ENCODE peak calls at places on chromosomes 4 and X, in six cellular contexts. One of them, this sample, is unnamed.

GRCh38 chr4:53688186-53688790 is 97.0 kb upstream of the LNX1 start:
- DNase-seq in stimulated activated CD8-positive, alpha-beta memory T cell treated with anti-CD3 and anti-CD28 coated beads, Interleukin-7, amount 100 ng/mL, for 1 hour: no peak
- DNase-seq in activated CD4-positive, alpha-beta T cell treated with anti-CD3 and anti-CD28 coated beads for 48 hours: peak; percentile 63
- DNase-seq in myocyte: peak; percentile 93
- DNase-seq in stimulated activated naive B cell treated with anti-CD40 and anti-IgM and Interleukin-4, amounts not matched to agents 10 μg/mL and 1 μg/mL and 100 μg/mL, for 72 hours: peak; percentile 34
- DNase-seq in BJ: peak; percentile 97
- DNase-seq in this sample: peak; percentile 15

GRCh38 chr4:106690487-106690886 is 321.9 kb upstream of the GIMD1 start:
- DNase-seq in activated CD4-positive, alpha-beta T cell treated with anti-CD3 and anti-CD28 coated beads for 48 hours: no peak
- DNase-seq in stimulated activated CD8-positive, alpha-beta memory T cell treated with anti-CD3 and anti-CD28 coated beads, Interleukin-7, amount 100 ng/mL, for 1 hour: no peak
- DNase-seq in stimulated activated naive B cell treated with anti-CD40 and anti-IgM and Interleukin-4, amounts not matched to agents 10 μg/mL and 1 μg/mL and 100 μg/mL, for 72 hours: no peak
- DNase-seq in BJ: peak; percentile 26
- DNase-seq in myocyte: peak; percentile 17
- DNase-seq in this sample: no peak

GRCh38 chr4:54098375-54098774 is 1.6 kb upstream of the GSX2 start:
- DNase-seq in myocyte: no peak
- DNase-seq in BJ: no peak
- DNase-seq in stimulated activated naive B cell treated with anti-CD40 and anti-IgM and Interleukin-4, amounts not matched to agents 10 μg/mL and 1 μg/mL and 100 μg/mL, for 72 hours: no peak
- DNase-seq in stimulated activated CD8-positive, alpha-beta memory T cell treated with anti-CD3 and anti-CD28 coated beads, Interleukin-7, amount 100 ng/mL, for 1 hour: no peak
- DNase-seq in activated CD4-positive, alpha-beta T cell treated with anti-CD3 and anti-CD28 coated beads for 48 hours: no peak
- DNase-seq in this sample: no peak

GRCh38 chr4:1226598-1226997 is 22.3 kb downstream of the CTBP1 start:
- DNase-seq in activated CD4-positive, alpha-beta T cell treated with anti-CD3 and anti-CD28 coated beads for 48 hours: no peak
- DNase-seq in stimulated activated naive B cell treated with anti-CD40 and anti-IgM and Interleukin-4, amounts not matched to agents 10 μg/mL and 1 μg/mL and 100 μg/mL, for 72 hours: no peak
- DNase-seq in myocyte: no peak
- DNase-seq in BJ: no peak
- DNase-seq in stimulated activated CD8-positive, alpha-beta memory T cell treated with anti-CD3 and anti-CD28 coated beads, Interleukin-7, amount 100 ng/mL, for 1 hour: no peak
- DNase-seq in this sample: no peak

GRCh38 chr4:53321151-53321987 is 44.5 kb downstream of the SCFD2 start:
- DNase-seq in myocyte: peak; percentile 54
- DNase-seq in stimulated activated CD8-positive, alpha-beta memory T cell treated with anti-CD3 and anti-CD28 coated beads, Interleukin-7, amount 100 ng/mL, for 1 hour: no peak
- DNase-seq in activated CD4-positive, alpha-beta T cell treated with anti-CD3 and anti-CD28 coated beads for 48 hours: no peak
- DNase-seq in stimulated activated naive B cell treated with anti-CD40 and anti-IgM and Interleukin-4, amounts not matched to agents 10 μg/mL and 1 μg/mL and 100 μg/mL, for 72 hours: no peak
- DNase-seq in BJ: peak; percentile 97
- DNase-seq in this sample: no peak

GRCh38 chr4:107265859-107266258 is 229.7 kb upstream of the DKK2 start:
- DNase-seq in stimulated activated CD8-positive, alpha-beta memory T cell treated with anti-CD3 and anti-CD28 coated beads, Interleukin-7, amount 100 ng/mL, for 1 hour: no peak
- DNase-seq in myocyte: no peak
- DNase-seq in stimulated activated naive B cell treated with anti-CD40 and anti-IgM and Interleukin-4, amounts not matched to agents 10 μg/mL and 1 μg/mL and 100 μg/mL, for 72 hours: no peak
- DNase-seq in activated CD4-positive, alpha-beta T cell treated with anti-CD3 and anti-CD28 coated beads for 48 hours: no peak
- DNase-seq in BJ: no peak
- DNase-seq in this sample: no peak

GRCh38 chr4:16627999-16628398 is 270.4 kb downstream of the LDB2 start:
- DNase-seq in BJ: peak; percentile 96
- DNase-seq in myocyte: no peak
- DNase-seq in activated CD4-positive, alpha-beta T cell treated with anti-CD3 and anti-CD28 coated beads for 48 hours: no peak
- DNase-seq in stimulated activated naive B cell treated with anti-CD40 and anti-IgM and Interleukin-4, amounts not matched to agents 10 μg/mL and 1 μg/mL and 100 μg/mL, for 72 hours: no peak
- DNase-seq in stimulated activated CD8-positive, alpha-beta memory T cell treated with anti-CD3 and anti-CD28 coated beads, Interleukin-7, amount 100 ng/mL, for 1 hour: no peak
- DNase-seq in this sample: no peak

GRCh38 chrX:119729408-119730201 is 28.8 kb upstream of the SOWAHD start:
- DNase-seq in activated CD4-positive, alpha-beta T cell treated with anti-CD3 and anti-CD28 coated beads for 48 hours: peak; percentile 68
- DNase-seq in stimulated activated naive B cell treated with anti-CD40 and anti-IgM and Interleukin-4, amounts not matched to agents 10 μg/mL and 1 μg/mL and 100 μg/mL, for 72 hours: peak; percentile 44
- DNase-seq in myocyte: peak; percentile 54
- DNase-seq in BJ: no peak
- DNase-seq in stimulated activated CD8-positive, alpha-beta memory T cell treated with anti-CD3 and anti-CD28 coated beads, Interleukin-7, amount 100 ng/mL, for 1 hour: peak; percentile 41
- DNase-seq in this sample: peak; percentile 5

GRCh38 chr4:120672558-120673147 is 249.9 kb downstream of the PRDM5 start:
- DNase-seq in stimulated activated naive B cell treated with anti-CD40 and anti-IgM and Interleukin-4, amounts not matched to agents 10 μg/mL and 1 μg/mL and 100 μg/mL, for 72 hours: no peak
- DNase-seq in BJ: no peak
- DNase-seq in myocyte: no peak
- DNase-seq in stimulated activated CD8-positive, alpha-beta memory T cell treated with anti-CD3 and anti-CD28 coated beads, Interleukin-7, amount 100 ng/mL, for 1 hour: no peak
- DNase-seq in activated CD4-positive, alpha-beta T cell treated with anti-CD3 and anti-CD28 coated beads for 48 hours: no peak
- DNase-seq in this sample: no peak

GRCh38 chr4:155908187-155909139 is 5.0 kb downstream of the TDO2 start:
- DNase-seq in BJ: no peak
- DNase-seq in activated CD4-positive, alpha-beta T cell treated with anti-CD3 and anti-CD28 coated beads for 48 hours: no peak
- DNase-seq in stimulated activated naive B cell treated with anti-CD40 and anti-IgM and Interleukin-4, amounts not matched to agents 10 μg/mL and 1 μg/mL and 100 μg/mL, for 72 hours: no peak
- DNase-seq in stimulated activated CD8-positive, alpha-beta memory T cell treated with anti-CD3 and anti-CD28 coated beads, Interleukin-7, amount 100 ng/mL, for 1 hour: no peak
- DNase-seq in myocyte: no peak
- DNase-seq in this sample: no peak

GRCh38 chrX:55451990-55452824 is at the start of gene MAGEH1:
- DNase-seq in stimulated activated CD8-positive, alpha-beta memory T cell treated with anti-CD3 and anti-CD28 coated beads, Interleukin-7, amount 100 ng/mL, for 1 hour: peak; percentile 43
- DNase-seq in myocyte: peak; percentile 84
- DNase-seq in activated CD4-positive, alpha-beta T cell treated with anti-CD3 and anti-CD28 coated beads for 48 hours: peak; percentile 84
- DNase-seq in stimulated activated naive B cell treated with anti-CD40 and anti-IgM and Interleukin-4, amounts not matched to agents 10 μg/mL and 1 μg/mL and 100 μg/mL, for 72 hours: peak; percentile 72
- DNase-seq in BJ: peak; percentile 32
- DNase-seq in this sample: peak; percentile 18

GRCh38 chr4:89538886-89539285 is 231.3 kb upstream of the GPRIN3 start:
- DNase-seq in stimulated activated naive B cell treated with anti-CD40 and anti-IgM and Interleukin-4, amounts not matched to agents 10 μg/mL and 1 μg/mL and 100 μg/mL, for 72 hours: no peak
- DNase-seq in activated CD4-positive, alpha-beta T cell treated with anti-CD3 and anti-CD28 coated beads for 48 hours: no peak
- DNase-seq in stimulated activated CD8-positive, alpha-beta memory T cell treated with anti-CD3 and anti-CD28 coated beads, Interleukin-7, amount 100 ng/mL, for 1 hour: no peak
- DNase-seq in myocyte: no peak
- DNase-seq in BJ: no peak
- DNase-seq in this sample: no peak

GRCh38 chr4:152651473-152652060 is 28.2 kb downstream of the TMEM154 start:
- DNase-seq in activated CD4-positive, alpha-beta T cell treated with anti-CD3 and anti-CD28 coated beads for 48 hours: no peak
- DNase-seq in myocyte: no peak
- DNase-seq in BJ: no peak
- DNase-seq in stimulated activated CD8-positive, alpha-beta memory T cell treated with anti-CD3 and anti-CD28 coated beads, Interleukin-7, amount 100 ng/mL, for 1 hour: no peak
- DNase-seq in stimulated activated naive B cell treated with anti-CD40 and anti-IgM and Interleukin-4, amounts not matched to agents 10 μg/mL and 1 μg/mL and 100 μg/mL, for 72 hours: no peak
- DNase-seq in this sample: no peak

GRCh38 chr4:84167579-84167978 is 331.5 kb downstream of the NKX6-1 start:
- DNase-seq in myocyte: no peak
- DNase-seq in BJ: no peak
- DNase-seq in activated CD4-positive, alpha-beta T cell treated with anti-CD3 and anti-CD28 coated beads for 48 hours: no peak
- DNase-seq in stimulated activated naive B cell treated with anti-CD40 and anti-IgM and Interleukin-4, amounts not matched to agents 10 μg/mL and 1 μg/mL and 100 μg/mL, for 72 hours: no peak
- DNase-seq in stimulated activated CD8-positive, alpha-beta memory T cell treated with anti-CD3 and anti-CD28 coated beads, Interleukin-7, amount 100 ng/mL, for 1 hour: no peak
- DNase-seq in this sample: no peak

GRCh38 chr4:28463184-28463690 is 1602.6 kb downstream of the STIM2 start:
- DNase-seq in stimulated activated naive B cell treated with anti-CD40 and anti-IgM and Interleukin-4, amounts not matched to agents 10 μg/mL and 1 μg/mL and 100 μg/mL, for 72 hours: no peak
- DNase-seq in stimulated activated CD8-positive, alpha-beta memory T cell treated with anti-CD3 and anti-CD28 coated beads, Interleukin-7, amount 100 ng/mL, for 1 hour: no peak
- DNase-seq in myocyte: no peak
- DNase-seq in BJ: no peak
- DNase-seq in activated CD4-positive, alpha-beta T cell treated with anti-CD3 and anti-CD28 coated beads for 48 hours: no peak
- DNase-seq in this sample: no peak

GRCh38 chr4:68907230-68907629 is 44.4 kb downstream of the UGT2A3 start:
- DNase-seq in myocyte: no peak
- DNase-seq in BJ: no peak
- DNase-seq in activated CD4-positive, alpha-beta T cell treated with anti-CD3 and anti-CD28 coated beads for 48 hours: no peak
- DNase-seq in stimulated activated naive B cell treated with anti-CD40 and anti-IgM and Interleukin-4, amounts not matched to agents 10 μg/mL and 1 μg/mL and 100 μg/mL, for 72 hours: no peak
- DNase-seq in stimulated activated CD8-positive, alpha-beta memory T cell treated with anti-CD3 and anti-CD28 coated beads, Interleukin-7, amount 100 ng/mL, for 1 hour: no peak
- DNase-seq in this sample: no peak

GRCh38 chr4:105520819-105521790 is 31.3 kb upstream of the ARHGEF38 start:
- DNase-seq in stimulated activated CD8-positive, alpha-beta memory T cell treated with anti-CD3 and anti-CD28 coated beads, Interleukin-7, amount 100 ng/mL, for 1 hour: no peak
- DNase-seq in myocyte: peak; percentile 75
- DNase-seq in activated CD4-positive, alpha-beta T cell treated with anti-CD3 and anti-CD28 coated beads for 48 hours: peak; percentile 13
- DNase-seq in stimulated activated naive B cell treated with anti-CD40 and anti-IgM and Interleukin-4, amounts not matched to agents 10 μg/mL and 1 μg/mL and 100 μg/mL, for 72 hours: peak; percentile 6
- DNase-seq in BJ: no peak
- DNase-seq in this sample: no peak

GRCh38 chr4:4849524-4850193 is 9.8 kb upstream of the MSX1 start:
- DNase-seq in stimulated activated CD8-positive, alpha-beta memory T cell treated with anti-CD3 and anti-CD28 coated beads, Interleukin-7, amount 100 ng/mL, for 1 hour: no peak
- DNase-seq in myocyte: no peak
- DNase-seq in BJ: no peak
- DNase-seq in activated CD4-positive, alpha-beta T cell treated with anti-CD3 and anti-CD28 coated beads for 48 hours: no peak
- DNase-seq in stimulated activated naive B cell treated with anti-CD40 and anti-IgM and Interleukin-4, amounts not matched to agents 10 μg/mL and 1 μg/mL and 100 μg/mL, for 72 hours: no peak
- DNase-seq in this sample: no peak

GRCh38 chr4:136007991-136008390 is 1524.3 kb downstream of the PCDH18 start:
- DNase-seq in BJ: no peak
- DNase-seq in myocyte: no peak
- DNase-seq in stimulated activated CD8-positive, alpha-beta memory T cell treated with anti-CD3 and anti-CD28 coated beads, Interleukin-7, amount 100 ng/mL, for 1 hour: no peak
- DNase-seq in stimulated activated naive B cell treated with anti-CD40 and anti-IgM and Interleukin-4, amounts not matched to agents 10 μg/mL and 1 μg/mL and 100 μg/mL, for 72 hours: no peak
- DNase-seq in activated CD4-positive, alpha-beta T cell treated with anti-CD3 and anti-CD28 coated beads for 48 hours: no peak
- DNase-seq in this sample: no peak

GRCh38 chrX:16714504-16714903 is 2.0 kb upstream of the CTPS2 start:
- DNase-seq in stimulated activated naive B cell treated with anti-CD40 and anti-IgM and Interleukin-4, amounts not matched to agents 10 μg/mL and 1 μg/mL and 100 μg/mL, for 72 hours: no peak
- DNase-seq in stimulated activated CD8-positive, alpha-beta memory T cell treated with anti-CD3 and anti-CD28 coated beads, Interleukin-7, amount 100 ng/mL, for 1 hour: no peak
- DNase-seq in myocyte: no peak
- DNase-seq in activated CD4-positive, alpha-beta T cell treated with anti-CD3 and anti-CD28 coated beads for 48 hours: no peak
- DNase-seq in BJ: no peak
- DNase-seq in this sample: no peak

GRCh38 chr4:154329268-154329858 is 162.2 kb downstream of the DCHS2 start:
- DNase-seq in BJ: no peak
- DNase-seq in stimulated activated naive B cell treated with anti-CD40 and anti-IgM and Interleukin-4, amounts not matched to agents 10 μg/mL and 1 μg/mL and 100 μg/mL, for 72 hours: no peak
- DNase-seq in myocyte: peak; percentile 27
- DNase-seq in activated CD4-positive, alpha-beta T cell treated with anti-CD3 and anti-CD28 coated beads for 48 hours: no peak
- DNase-seq in stimulated activated CD8-positive, alpha-beta memory T cell treated with anti-CD3 and anti-CD28 coated beads, Interleukin-7, amount 100 ng/mL, for 1 hour: no peak
- DNase-seq in this sample: no peak

GRCh38 chr4:176788248-176788647 is 4.5 kb downstream of the VEGFC start:
- DNase-seq in BJ: no peak
- DNase-seq in activated CD4-positive, alpha-beta T cell treated with anti-CD3 and anti-CD28 coated beads for 48 hours: no peak
- DNase-seq in stimulated activated CD8-positive, alpha-beta memory T cell treated with anti-CD3 and anti-CD28 coated beads, Interleukin-7, amount 100 ng/mL, for 1 hour: no peak
- DNase-seq in stimulated activated naive B cell treated with anti-CD40 and anti-IgM and Interleukin-4, amounts not matched to agents 10 μg/mL and 1 μg/mL and 100 μg/mL, for 72 hours: no peak
- DNase-seq in myocyte: peak; percentile 53
- DNase-seq in this sample: no peak

GRCh38 chr4:20249333-20249732 is 2.4 kb upstream of the SLIT2 start:
- DNase-seq in activated CD4-positive, alpha-beta T cell treated with anti-CD3 and anti-CD28 coated beads for 48 hours: no peak
- DNase-seq in BJ: no peak
- DNase-seq in myocyte: peak; percentile 16
- DNase-seq in stimulated activated CD8-positive, alpha-beta memory T cell treated with anti-CD3 and anti-CD28 coated beads, Interleukin-7, amount 100 ng/mL, for 1 hour: no peak
- DNase-seq in stimulated activated naive B cell treated with anti-CD40 and anti-IgM and Interleukin-4, amounts not matched to agents 10 μg/mL and 1 μg/mL and 100 μg/mL, for 72 hours: no peak
- DNase-seq in this sample: no peak

GRCh38 chr4:15451866-15452765 is 17.6 kb upstream of the CC2D2A start:
- DNase-seq in activated CD4-positive, alpha-beta T cell treated with anti-CD3 and anti-CD28 coated beads for 48 hours: no peak
- DNase-seq in BJ: peak; percentile 74
- DNase-seq in stimulated activated naive B cell treated with anti-CD40 and anti-IgM and Interleukin-4, amounts not matched to agents 10 μg/mL and 1 μg/mL and 100 μg/mL, for 72 hours: no peak
- DNase-seq in myocyte: peak; percentile 84
- DNase-seq in stimulated activated CD8-positive, alpha-beta memory T cell treated with anti-CD3 and anti-CD28 coated beads, Interleukin-7, amount 100 ng/mL, for 1 hour: no peak
- DNase-seq in this sample: no peak

GRCh38 chr4:7073526-7074390 is 5.9 kb upstream of the GRPEL1 start:
- DNase-seq in BJ: no peak
- DNase-seq in myocyte: peak; percentile 80
- DNase-seq in stimulated activated naive B cell treated with anti-CD40 and anti-IgM and Interleukin-4, amounts not matched to agents 10 μg/mL and 1 μg/mL and 100 μg/mL, for 72 hours: no peak
- DNase-seq in activated CD4-positive, alpha-beta T cell treated with anti-CD3 and anti-CD28 coated beads for 48 hours: peak; percentile 27
- DNase-seq in stimulated activated CD8-positive, alpha-beta memory T cell treated with anti-CD3 and anti-CD28 coated beads, Interleukin-7, amount 100 ng/mL, for 1 hour: no peak
- DNase-seq in this sample: no peak

GRCh38 chr4:71275570-71275969 is 63.2 kb upstream of the SLC4A4 start:
- DNase-seq in stimulated activated naive B cell treated with anti-CD40 and anti-IgM and Interleukin-4, amounts not matched to agents 10 μg/mL and 1 μg/mL and 100 μg/mL, for 72 hours: no peak
- DNase-seq in BJ: no peak
- DNase-seq in myocyte: no peak
- DNase-seq in stimulated activated CD8-positive, alpha-beta memory T cell treated with anti-CD3 and anti-CD28 coated beads, Interleukin-7, amount 100 ng/mL, for 1 hour: no peak
- DNase-seq in activated CD4-positive, alpha-beta T cell treated with anti-CD3 and anti-CD28 coated beads for 48 hours: no peak
- DNase-seq in this sample: no peak

GRCh38 chrX:16469870-16470269 is 180.1 kb upstream of the S100G start:
- DNase-seq in stimulated activated naive B cell treated with anti-CD40 and anti-IgM and Interleukin-4, amounts not matched to agents 10 μg/mL and 1 μg/mL and 100 μg/mL, for 72 hours: no peak
- DNase-seq in BJ: no peak
- DNase-seq in activated CD4-positive, alpha-beta T cell treated with anti-CD3 and anti-CD28 coated beads for 48 hours: no peak
- DNase-seq in stimulated activated CD8-positive, alpha-beta memory T cell treated with anti-CD3 and anti-CD28 coated beads, Interleukin-7, amount 100 ng/mL, for 1 hour: no peak
- DNase-seq in myocyte: no peak
- DNase-seq in this sample: no peak

GRCh38 chr4:116515959-116516358 is 569.4 kb downstream of the TRAM1L1 start:
- DNase-seq in stimulated activated CD8-positive, alpha-beta memory T cell treated with anti-CD3 and anti-CD28 coated beads, Interleukin-7, amount 100 ng/mL, for 1 hour: no peak
- DNase-seq in activated CD4-positive, alpha-beta T cell treated with anti-CD3 and anti-CD28 coated beads for 48 hours: no peak
- DNase-seq in stimulated activated naive B cell treated with anti-CD40 and anti-IgM and Interleukin-4, amounts not matched to agents 10 μg/mL and 1 μg/mL and 100 μg/mL, for 72 hours: no peak
- DNase-seq in BJ: no peak
- DNase-seq in myocyte: no peak
- DNase-seq in this sample: no peak

This sample was measured in GOT3.